ENCODE peak calls at places on chromosomes 4 and X, in seven cellular contexts. One of them, this sample, is unnamed.

GRCh38 chrX:40268126-40268525 is 170.4 kb upstream of the BCOR start:
- DNase-seq in activated naive CD4-positive, alpha-beta T cell: no peak
- DNase-seq in stimulated activated CD8-positive, alpha-beta memory T cell treated with anti-CD3 and anti-CD28 coated beads, Interleukin-4, amount 100 ng/mL, for 24 hours: no peak
- DNase-seq in stimulated activated naive CD4-positive, alpha-beta T cell treated with Interleukin-2 at 50 U/mL for 16 hours: no peak
- DNase-seq in retina: no peak
- DNase-seq in activated CD4-positive, alpha-beta T cell treated with anti-CD3 and anti-CD28 coated beads, Interleukin-2, amount 50 U/mL, for 1 hour: no peak
- DNase-seq in bronchial epithelial cell: no peak
- DNase-seq in this sample: no peak

GRCh38 chr4:88017516-88018302 is 10.3 kb downstream of the PKD2 start:
- DNase-seq in activated CD4-positive, alpha-beta T cell treated with anti-CD3 and anti-CD28 coated beads, Interleukin-2, amount 50 U/mL, for 1 hour: no peak
- DNase-seq in activated naive CD4-positive, alpha-beta T cell: no peak
- DNase-seq in bronchial epithelial cell: peak; percentile 86
- DNase-seq in retina: no peak
- DNase-seq in stimulated activated naive CD4-positive, alpha-beta T cell treated with Interleukin-2 at 50 U/mL for 16 hours: no peak
- DNase-seq in stimulated activated CD8-positive, alpha-beta memory T cell treated with anti-CD3 and anti-CD28 coated beads, Interleukin-4, amount 100 ng/mL, for 24 hours: no peak
- DNase-seq in this sample: no peak

GRCh38 chrX:118975831-118976598 is 1.6 kb downstream of the LONRF3 start:
- DNase-seq in activated CD4-positive, alpha-beta T cell treated with anti-CD3 and anti-CD28 coated beads, Interleukin-2, amount 50 U/mL, for 1 hour: peak; percentile 67
- DNase-seq in activated naive CD4-positive, alpha-beta T cell: peak; percentile 57
- DNase-seq in stimulated activated naive CD4-positive, alpha-beta T cell treated with Interleukin-2 at 50 U/mL for 16 hours: peak; percentile 73
- DNase-seq in bronchial epithelial cell: no peak
- DNase-seq in stimulated activated CD8-positive, alpha-beta memory T cell treated with anti-CD3 and anti-CD28 coated beads, Interleukin-4, amount 100 ng/mL, for 24 hours: peak; percentile 66
- DNase-seq in retina: peak; percentile 74
- DNase-seq in this sample: no peak

GRCh38 chrX:23332888-23333821 is 1.5 kb upstream of the PTCHD1 start:
- DNase-seq in activated CD4-positive, alpha-beta T cell treated with anti-CD3 and anti-CD28 coated beads, Interleukin-2, amount 50 U/mL, for 1 hour: no peak
- DNase-seq in activated naive CD4-positive, alpha-beta T cell: no peak
- DNase-seq in stimulated activated naive CD4-positive, alpha-beta T cell treated with Interleukin-2 at 50 U/mL for 16 hours: no peak
- DNase-seq in bronchial epithelial cell: no peak
- DNase-seq in stimulated activated CD8-positive, alpha-beta memory T cell treated with anti-CD3 and anti-CD28 coated beads, Interleukin-4, amount 100 ng/mL, for 24 hours: no peak
- DNase-seq in retina: peak; percentile 59
- DNase-seq in this sample: no peak

GRCh38 chrX:74160358-74160757 is 143.6 kb upstream of the ZCCHC13 start:
- DNase-seq in activated CD4-positive, alpha-beta T cell treated with anti-CD3 and anti-CD28 coated beads, Interleukin-2, amount 50 U/mL, for 1 hour: no peak
- DNase-seq in stimulated activated naive CD4-positive, alpha-beta T cell treated with Interleukin-2 at 50 U/mL for 16 hours: no peak
- DNase-seq in activated naive CD4-positive, alpha-beta T cell: no peak
- DNase-seq in bronchial epithelial cell: no peak
- DNase-seq in stimulated activated CD8-positive, alpha-beta memory T cell treated with anti-CD3 and anti-CD28 coated beads, Interleukin-4, amount 100 ng/mL, for 24 hours: no peak
- DNase-seq in retina: no peak
- DNase-seq in this sample: no peak

GRCh38 chr4:158538176-158538575 is 16.5 kb downstream of the RXFP1 start:
- DNase-seq in retina: no peak
- DNase-seq in stimulated activated CD8-positive, alpha-beta memory T cell treated with anti-CD3 and anti-CD28 coated beads, Interleukin-4, amount 100 ng/mL, for 24 hours: no peak
- DNase-seq in activated naive CD4-positive, alpha-beta T cell: no peak
- DNase-seq in activated CD4-positive, alpha-beta T cell treated with anti-CD3 and anti-CD28 coated beads, Interleukin-2, amount 50 U/mL, for 1 hour: no peak
- DNase-seq in stimulated activated naive CD4-positive, alpha-beta T cell treated with Interleukin-2 at 50 U/mL for 16 hours: no peak
- DNase-seq in bronchial epithelial cell: peak; percentile 83
- DNase-seq in this sample: no peak

GRCh38 chr4:52045028-52045427 is 6.1 kb upstream of the SPATA18 start:
- DNase-seq in retina: no peak
- DNase-seq in stimulated activated CD8-positive, alpha-beta memory T cell treated with anti-CD3 and anti-CD28 coated beads, Interleukin-4, amount 100 ng/mL, for 24 hours: no peak
- DNase-seq in activated naive CD4-positive, alpha-beta T cell: no peak
- DNase-seq in bronchial epithelial cell: no peak
- DNase-seq in activated CD4-positive, alpha-beta T cell treated with anti-CD3 and anti-CD28 coated beads, Interleukin-2, amount 50 U/mL, for 1 hour: no peak
- DNase-seq in stimulated activated naive CD4-positive, alpha-beta T cell treated with Interleukin-2 at 50 U/mL for 16 hours: no peak
- DNase-seq in this sample: no peak

GRCh38 chrX:21374163-21374993 is at the start of gene CNKSR2:
- DNase-seq in stimulated activated naive CD4-positive, alpha-beta T cell treated with Interleukin-2 at 50 U/mL for 16 hours: peak; percentile 42
- DNase-seq in retina: peak; percentile 85
- DNase-seq in stimulated activated CD8-positive, alpha-beta memory T cell treated with anti-CD3 and anti-CD28 coated beads, Interleukin-4, amount 100 ng/mL, for 24 hours: peak; percentile 56
- DNase-seq in activated naive CD4-positive, alpha-beta T cell: peak; percentile 65
- DNase-seq in bronchial epithelial cell: no peak
- DNase-seq in activated CD4-positive, alpha-beta T cell treated with anti-CD3 and anti-CD28 coated beads, Interleukin-2, amount 50 U/mL, for 1 hour: peak; percentile 59
- DNase-seq in this sample: peak; percentile 32

GRCh38 chrX:68490644-68491043 is 8.2 kb upstream of the YIPF6 start:
- DNase-seq in activated naive CD4-positive, alpha-beta T cell: no peak
- DNase-seq in activated CD4-positive, alpha-beta T cell treated with anti-CD3 and anti-CD28 coated beads, Interleukin-2, amount 50 U/mL, for 1 hour: no peak
- DNase-seq in retina: no peak
- DNase-seq in stimulated activated naive CD4-positive, alpha-beta T cell treated with Interleukin-2 at 50 U/mL for 16 hours: no peak
- DNase-seq in bronchial epithelial cell: peak; percentile 38
- DNase-seq in stimulated activated CD8-positive, alpha-beta memory T cell treated with anti-CD3 and anti-CD28 coated beads, Interleukin-4, amount 100 ng/mL, for 24 hours: no peak
- DNase-seq in this sample: no peak

GRCh38 chr4:113290666-113291065 is 241.2 kb downstream of the ANK2 start:
- DNase-seq in activated naive CD4-positive, alpha-beta T cell: no peak
- DNase-seq in bronchial epithelial cell: no peak
- DNase-seq in stimulated activated CD8-positive, alpha-beta memory T cell treated with anti-CD3 and anti-CD28 coated beads, Interleukin-4, amount 100 ng/mL, for 24 hours: no peak
- DNase-seq in activated CD4-positive, alpha-beta T cell treated with anti-CD3 and anti-CD28 coated beads, Interleukin-2, amount 50 U/mL, for 1 hour: no peak
- DNase-seq in stimulated activated naive CD4-positive, alpha-beta T cell treated with Interleukin-2 at 50 U/mL for 16 hours: no peak
- DNase-seq in retina: no peak
- DNase-seq in this sample: no peak

GRCh38 chr4:169968999-169969398 is 57.2 kb downstream of the MFAP3L start:
- DNase-seq in activated naive CD4-positive, alpha-beta T cell: no peak
- DNase-seq in retina: no peak
- DNase-seq in stimulated activated naive CD4-positive, alpha-beta T cell treated with Interleukin-2 at 50 U/mL for 16 hours: no peak
- DNase-seq in stimulated activated CD8-positive, alpha-beta memory T cell treated with anti-CD3 and anti-CD28 coated beads, Interleukin-4, amount 100 ng/mL, for 24 hours: no peak
- DNase-seq in bronchial epithelial cell: peak; percentile 3
- DNase-seq in activated CD4-positive, alpha-beta T cell treated with anti-CD3 and anti-CD28 coated beads, Interleukin-2, amount 50 U/mL, for 1 hour: no peak
- DNase-seq in this sample: no peak

GRCh38 chr4:41748074-41748787 is at the start of gene PHOX2B:
- DNase-seq in bronchial epithelial cell: no peak
- DNase-seq in activated CD4-positive, alpha-beta T cell treated with anti-CD3 and anti-CD28 coated beads, Interleukin-2, amount 50 U/mL, for 1 hour: no peak
- DNase-seq in stimulated activated CD8-positive, alpha-beta memory T cell treated with anti-CD3 and anti-CD28 coated beads, Interleukin-4, amount 100 ng/mL, for 24 hours: no peak
- DNase-seq in retina: peak; percentile 79
- DNase-seq in activated naive CD4-positive, alpha-beta T cell: no peak
- DNase-seq in stimulated activated naive CD4-positive, alpha-beta T cell treated with Interleukin-2 at 50 U/mL for 16 hours: no peak
- DNase-seq in this sample: no peak

GRCh38 chrX:32842053-32842452 is 369.3 kb downstream of the DMD start:
- DNase-seq in activated naive CD4-positive, alpha-beta T cell: no peak
- DNase-seq in stimulated activated naive CD4-positive, alpha-beta T cell treated with Interleukin-2 at 50 U/mL for 16 hours: no peak
- DNase-seq in retina: no peak
- DNase-seq in activated CD4-positive, alpha-beta T cell treated with anti-CD3 and anti-CD28 coated beads, Interleukin-2, amount 50 U/mL, for 1 hour: no peak
- DNase-seq in bronchial epithelial cell: no peak
- DNase-seq in stimulated activated CD8-positive, alpha-beta memory T cell treated with anti-CD3 and anti-CD28 coated beads, Interleukin-4, amount 100 ng/mL, for 24 hours: no peak
- DNase-seq in this sample: no peak

GRCh38 chr4:176545886-176546285 is 226.1 kb downstream of the SPCS3 start:
- DNase-seq in retina: no peak
- DNase-seq in stimulated activated CD8-positive, alpha-beta memory T cell treated with anti-CD3 and anti-CD28 coated beads, Interleukin-4, amount 100 ng/mL, for 24 hours: no peak
- DNase-seq in activated naive CD4-positive, alpha-beta T cell: no peak
- DNase-seq in activated CD4-positive, alpha-beta T cell treated with anti-CD3 and anti-CD28 coated beads, Interleukin-2, amount 50 U/mL, for 1 hour: no peak
- DNase-seq in stimulated activated naive CD4-positive, alpha-beta T cell treated with Interleukin-2 at 50 U/mL for 16 hours: no peak
- DNase-seq in bronchial epithelial cell: no peak
- DNase-seq in this sample: no peak

GRCh38 chr4:171169396-171169795 is 643.8 kb upstream of the GALNTL6 start:
- DNase-seq in retina: no peak
- DNase-seq in activated CD4-positive, alpha-beta T cell treated with anti-CD3 and anti-CD28 coated beads, Interleukin-2, amount 50 U/mL, for 1 hour: no peak
- DNase-seq in activated naive CD4-positive, alpha-beta T cell: no peak
- DNase-seq in stimulated activated naive CD4-positive, alpha-beta T cell treated with Interleukin-2 at 50 U/mL for 16 hours: no peak
- DNase-seq in bronchial epithelial cell: no peak
- DNase-seq in stimulated activated CD8-positive, alpha-beta memory T cell treated with anti-CD3 and anti-CD28 coated beads, Interleukin-4, amount 100 ng/mL, for 24 hours: no peak
- DNase-seq in this sample: no peak

GRCh38 chrX:54479471-54480122 is 16.4 kb downstream of the FGD1 start:
- DNase-seq in bronchial epithelial cell: no peak
- DNase-seq in retina: no peak
- DNase-seq in stimulated activated naive CD4-positive, alpha-beta T cell treated with Interleukin-2 at 50 U/mL for 16 hours: no peak
- DNase-seq in activated CD4-positive, alpha-beta T cell treated with anti-CD3 and anti-CD28 coated beads, Interleukin-2, amount 50 U/mL, for 1 hour: no peak
- DNase-seq in activated naive CD4-positive, alpha-beta T cell: no peak
- DNase-seq in stimulated activated CD8-positive, alpha-beta memory T cell treated with anti-CD3 and anti-CD28 coated beads, Interleukin-4, amount 100 ng/mL, for 24 hours: no peak
- DNase-seq in this sample: no peak

GRCh38 chr4:21888195-21888976 is 60.2 kb downstream of the KCNIP4 start:
- DNase-seq in bronchial epithelial cell: peak; percentile 66
- DNase-seq in stimulated activated naive CD4-positive, alpha-beta T cell treated with Interleukin-2 at 50 U/mL for 16 hours: no peak
- DNase-seq in retina: no peak
- DNase-seq in stimulated activated CD8-positive, alpha-beta memory T cell treated with anti-CD3 and anti-CD28 coated beads, Interleukin-4, amount 100 ng/mL, for 24 hours: no peak
- DNase-seq in activated naive CD4-positive, alpha-beta T cell: no peak
- DNase-seq in activated CD4-positive, alpha-beta T cell treated with anti-CD3 and anti-CD28 coated beads, Interleukin-2, amount 50 U/mL, for 1 hour: no peak
- DNase-seq in this sample: no peak

GRCh38 chrX:25523574-25523973 is 507.8 kb upstream of the ARX start:
- DNase-seq in bronchial epithelial cell: peak; percentile 20
- DNase-seq in activated naive CD4-positive, alpha-beta T cell: no peak
- DNase-seq in retina: peak; percentile 44
- DNase-seq in stimulated activated CD8-positive, alpha-beta memory T cell treated with anti-CD3 and anti-CD28 coated beads, Interleukin-4, amount 100 ng/mL, for 24 hours: no peak
- DNase-seq in stimulated activated naive CD4-positive, alpha-beta T cell treated with Interleukin-2 at 50 U/mL for 16 hours: no peak
- DNase-seq in activated CD4-positive, alpha-beta T cell treated with anti-CD3 and anti-CD28 coated beads, Interleukin-2, amount 50 U/mL, for 1 hour: no peak
- DNase-seq in this sample: no peak

GRCh38 chrX:70129811-70130210 is 3.4 kb upstream of the IGBP1 start:
- DNase-seq in retina: no peak
- DNase-seq in bronchial epithelial cell: peak; percentile 56
- DNase-seq in activated naive CD4-positive, alpha-beta T cell: no peak
- DNase-seq in stimulated activated CD8-positive, alpha-beta memory T cell treated with anti-CD3 and anti-CD28 coated beads, Interleukin-4, amount 100 ng/mL, for 24 hours: no peak
- DNase-seq in activated CD4-positive, alpha-beta T cell treated with anti-CD3 and anti-CD28 coated beads, Interleukin-2, amount 50 U/mL, for 1 hour: no peak
- DNase-seq in stimulated activated naive CD4-positive, alpha-beta T cell treated with Interleukin-2 at 50 U/mL for 16 hours: no peak
- DNase-seq in this sample: no peak

GRCh38 chrX:9628779-9629493 is 136.7 kb downstream of the GPR143 start:
- DNase-seq in stimulated activated CD8-positive, alpha-beta memory T cell treated with anti-CD3 and anti-CD28 coated beads, Interleukin-4, amount 100 ng/mL, for 24 hours: no peak
- DNase-seq in activated CD4-positive, alpha-beta T cell treated with anti-CD3 and anti-CD28 coated beads, Interleukin-2, amount 50 U/mL, for 1 hour: no peak
- DNase-seq in retina: no peak
- DNase-seq in activated naive CD4-positive, alpha-beta T cell: no peak
- DNase-seq in stimulated activated naive CD4-positive, alpha-beta T cell treated with Interleukin-2 at 50 U/mL for 16 hours: no peak
- DNase-seq in bronchial epithelial cell: no peak
- DNase-seq in this sample: no peak

GRCh38 chr4:78100060-78100459 is 42.9 kb downstream of the FRAS1 start:
- DNase-seq in stimulated activated naive CD4-positive, alpha-beta T cell treated with Interleukin-2 at 50 U/mL for 16 hours: no peak
- DNase-seq in activated naive CD4-positive, alpha-beta T cell: no peak
- DNase-seq in stimulated activated CD8-positive, alpha-beta memory T cell treated with anti-CD3 and anti-CD28 coated beads, Interleukin-4, amount 100 ng/mL, for 24 hours: no peak
- DNase-seq in bronchial epithelial cell: no peak
- DNase-seq in activated CD4-positive, alpha-beta T cell treated with anti-CD3 and anti-CD28 coated beads, Interleukin-2, amount 50 U/mL, for 1 hour: no peak
- DNase-seq in retina: no peak
- DNase-seq in this sample: no peak

GRCh38 chr4:41750158-41750623 is 1.7 kb upstream of the PHOX2B start:
- DNase-seq in stimulated activated naive CD4-positive, alpha-beta T cell treated with Interleukin-2 at 50 U/mL for 16 hours: no peak
- DNase-seq in bronchial epithelial cell: no peak
- DNase-seq in retina: peak; percentile 75
- DNase-seq in activated naive CD4-positive, alpha-beta T cell: no peak
- DNase-seq in stimulated activated CD8-positive, alpha-beta memory T cell treated with anti-CD3 and anti-CD28 coated beads, Interleukin-4, amount 100 ng/mL, for 24 hours: no peak
- DNase-seq in activated CD4-positive, alpha-beta T cell treated with anti-CD3 and anti-CD28 coated beads, Interleukin-2, amount 50 U/mL, for 1 hour: no peak
- DNase-seq in this sample: no peak

GRCh38 chr4:82851902-82852750 is 38.8 kb downstream of the SEC31A start:
- DNase-seq in stimulated activated CD8-positive, alpha-beta memory T cell treated with anti-CD3 and anti-CD28 coated beads, Interleukin-4, amount 100 ng/mL, for 24 hours: no peak
- DNase-seq in stimulated activated naive CD4-positive, alpha-beta T cell treated with Interleukin-2 at 50 U/mL for 16 hours: no peak
- DNase-seq in activated CD4-positive, alpha-beta T cell treated with anti-CD3 and anti-CD28 coated beads, Interleukin-2, amount 50 U/mL, for 1 hour: no peak
- DNase-seq in bronchial epithelial cell: peak; percentile 50
- DNase-seq in retina: no peak
- DNase-seq in activated naive CD4-positive, alpha-beta T cell: no peak
- DNase-seq in this sample: no peak

GRCh38 chrX:43969504-43970501 is 3.4 kb downstream of the NDP start:
- DNase-seq in retina: peak; percentile 75
- DNase-seq in stimulated activated CD8-positive, alpha-beta memory T cell treated with anti-CD3 and anti-CD28 coated beads, Interleukin-4, amount 100 ng/mL, for 24 hours: no peak
- DNase-seq in activated CD4-positive, alpha-beta T cell treated with anti-CD3 and anti-CD28 coated beads, Interleukin-2, amount 50 U/mL, for 1 hour: no peak
- DNase-seq in stimulated activated naive CD4-positive, alpha-beta T cell treated with Interleukin-2 at 50 U/mL for 16 hours: no peak
- DNase-seq in activated naive CD4-positive, alpha-beta T cell: no peak
- DNase-seq in bronchial epithelial cell: no peak
- DNase-seq in this sample: no peak

GRCh38 chr4:143286733-143287570 is 49.7 kb upstream of the GAB1 start:
- DNase-seq in retina: no peak
- DNase-seq in activated naive CD4-positive, alpha-beta T cell: no peak
- DNase-seq in stimulated activated naive CD4-positive, alpha-beta T cell treated with Interleukin-2 at 50 U/mL for 16 hours: no peak
- DNase-seq in bronchial epithelial cell: peak; percentile 88
- DNase-seq in stimulated activated CD8-positive, alpha-beta memory T cell treated with anti-CD3 and anti-CD28 coated beads, Interleukin-4, amount 100 ng/mL, for 24 hours: no peak
- DNase-seq in activated CD4-positive, alpha-beta T cell treated with anti-CD3 and anti-CD28 coated beads, Interleukin-2, amount 50 U/mL, for 1 hour: no peak
- DNase-seq in this sample: no peak

GRCh38 chr4:178664636-178665035 is 1222.4 kb upstream of the AGA start:
- DNase-seq in retina: no peak
- DNase-seq in stimulated activated naive CD4-positive, alpha-beta T cell treated with Interleukin-2 at 50 U/mL for 16 hours: no peak
- DNase-seq in activated naive CD4-positive, alpha-beta T cell: no peak
- DNase-seq in stimulated activated CD8-positive, alpha-beta memory T cell treated with anti-CD3 and anti-CD28 coated beads, Interleukin-4, amount 100 ng/mL, for 24 hours: no peak
- DNase-seq in activated CD4-positive, alpha-beta T cell treated with anti-CD3 and anti-CD28 coated beads, Interleukin-2, amount 50 U/mL, for 1 hour: no peak
- DNase-seq in bronchial epithelial cell: no peak
- DNase-seq in this sample: no peak

GRCh38 chr4:151361126-151361525 is 35.7 kb upstream of the SH3D19 start:
- DNase-seq in bronchial epithelial cell: no peak
- DNase-seq in stimulated activated naive CD4-positive, alpha-beta T cell treated with Interleukin-2 at 50 U/mL for 16 hours: no peak
- DNase-seq in activated naive CD4-positive, alpha-beta T cell: no peak
- DNase-seq in retina: no peak
- DNase-seq in activated CD4-positive, alpha-beta T cell treated with anti-CD3 and anti-CD28 coated beads, Interleukin-2, amount 50 U/mL, for 1 hour: no peak
- DNase-seq in stimulated activated CD8-positive, alpha-beta memory T cell treated with anti-CD3 and anti-CD28 coated beads, Interleukin-4, amount 100 ng/mL, for 24 hours: no peak
- DNase-seq in this sample: no peak

GRCh38 chr4:176034498-176034897 is 31.1 kb upstream of the WDR17 start:
- DNase-seq in bronchial epithelial cell: peak; percentile 42
- DNase-seq in stimulated activated CD8-positive, alpha-beta memory T cell treated with anti-CD3 and anti-CD28 coated beads, Interleukin-4, amount 100 ng/mL, for 24 hours: no peak
- DNase-seq in activated naive CD4-positive, alpha-beta T cell: no peak
- DNase-seq in stimulated activated naive CD4-positive, alpha-beta T cell treated with Interleukin-2 at 50 U/mL for 16 hours: no peak
- DNase-seq in retina: peak; percentile 12
- DNase-seq in activated CD4-positive, alpha-beta T cell treated with anti-CD3 and anti-CD28 coated beads, Interleukin-2, amount 50 U/mL, for 1 hour: no peak
- DNase-seq in this sample: no peak

GRCh38 chr4:25743971-25744370 is 88.3 kb downstream of the SLC34A2 start:
- DNase-seq in bronchial epithelial cell: no peak
- DNase-seq in stimulated activated CD8-positive, alpha-beta memory T cell treated with anti-CD3 and anti-CD28 coated beads, Interleukin-4, amount 100 ng/mL, for 24 hours: no peak
- DNase-seq in activated CD4-positive, alpha-beta T cell treated with anti-CD3 and anti-CD28 coated beads, Interleukin-2, amount 50 U/mL, for 1 hour: no peak
- DNase-seq in activated naive CD4-positive, alpha-beta T cell: no peak
- DNase-seq in retina: no peak
- DNase-seq in stimulated activated naive CD4-positive, alpha-beta T cell treated with Interleukin-2 at 50 U/mL for 16 hours: no peak
- DNase-seq in this sample: no peak

GRCh38 chr4:97984545-97985131 is 158.6 kb downstream of the STPG2 start:
- DNase-seq in retina: no peak
- DNase-seq in activated CD4-positive, alpha-beta T cell treated with anti-CD3 and anti-CD28 coated beads, Interleukin-2, amount 50 U/mL, for 1 hour: no peak
- DNase-seq in stimulated activated naive CD4-positive, alpha-beta T cell treated with Interleukin-2 at 50 U/mL for 16 hours: no peak
- DNase-seq in stimulated activated CD8-positive, alpha-beta memory T cell treated with anti-CD3 and anti-CD28 coated beads, Interleukin-4, amount 100 ng/mL, for 24 hours: no peak
- DNase-seq in activated naive CD4-positive, alpha-beta T cell: no peak
- DNase-seq in bronchial epithelial cell: no peak
- DNase-seq in this sample: no peak